ENCODE peak calls at places on chromosomes 16 and 17, in five cellular contexts. U, W, E, G and R are unnamed samples.

GRCh38 chr17:49846938-49847712 is 744 bp downstream of the TAC4 start:
- DNase-seq in U (no peak), G (no peak), E (no peak), W (no peak), R (no peak)

GRCh38 chr17:42181851-42182207 is 887 bp upstream of the KCNH4 start:
- DNase-seq in G (no peak), U (no peak), W (no peak), E (no peak), R (no peak)

GRCh38 chr17:3935140-3935542 is 18.9 kb upstream of the P2RX1 start:
- DNase-seq in G (peak; percentile 84), E (peak; percentile 72), U (peak; percentile 87), W (peak; percentile 87), R (peak; percentile 70)

GRCh38 chr16:56116577-56116964 is 74.7 kb upstream of the GNAO1 start:
- DNase-seq in U (no peak), E (no peak), W (no peak), G (no peak), R (no peak)

GRCh38 chr17:30519707-30520106 is 42.5 kb downstream of the GOSR1 start:
- DNase-seq in U (no peak), G (no peak), W (no peak), E (peak; percentile 94), R (no peak)

GRCh38 chr16:12449374-12449773 is 354.3 kb downstream of the CPPED1 start:
- DNase-seq in G (no peak), U (no peak), W (no peak), E (no peak), R (no peak)

GRCh38 chr16:57106767-57107166 is 14.4 kb downstream of the CPNE2 start:
- DNase-seq in W (no peak), G (no peak), U (peak; percentile 79), E (no peak), R (no peak)

GRCh38 chr16:58198022-58198683 is at the start of gene CSNK2A2:
- DNase-seq in E (peak; percentile 65), U (peak; percentile 89), G (peak; percentile 78), W (peak; percentile 75), R (peak; percentile 89)

GRCh38 chr16:69399361-69399760 is 13.6 kb upstream of the TERF2 start:
- DNase-seq in U (no peak), W (no peak), G (no peak), E (peak; percentile 31), R (no peak)

GRCh38 chr17:34683390-34683789 is 104.0 kb downstream of the TMEM132E start:
- DNase-seq in E (no peak), W (no peak), U (no peak), G (no peak), R (no peak)

GRCh38 chr17:80441133-80441578 is 26.2 kb downstream of the ENDOV start:
- DNase-seq in W (no peak), E (peak; percentile 28), U (peak; percentile 83), G (peak; percentile 68), R (peak; percentile 86)

GRCh38 chr16:62190426-62190825 is 154.2 kb upstream of the CDH8 start:
- DNase-seq in W (no peak), G (no peak), E (peak; percentile 8), U (no peak), R (peak; percentile 63)

GRCh38 chr17:6104956-6105355 is 34.8 kb downstream of the WSCD1 start:
- DNase-seq in G (no peak), W (no peak), U (no peak), E (no peak), R (no peak)

GRCh38 chr17:43897827-43898226 is 9.5 kb downstream of the MPP2 start:
- DNase-seq in W (no peak), U (no peak), E (no peak), G (no peak), R (no peak)

GRCh38 chr17:28929769-28930168 is 21.5 kb downstream of the PHF12 start:
- DNase-seq in W (no peak), U (no peak), E (no peak), G (no peak), R (no peak)

GRCh38 chr17:64264891-64265290 is 1.8 kb upstream of the TEX2 start:
- DNase-seq in W (no peak), G (no peak), U (no peak), E (no peak), R (no peak)

GRCh38 chr17:42107597-42108576 is 4.6 kb downstream of the DHX58 start:
- DNase-seq in G (peak; percentile 88), U (peak; percentile 87), W (peak; percentile 86), E (peak; percentile 54), R (peak; percentile 96)

GRCh38 chr16:69706256-69706974 is 19.9 kb downstream of the NQO1 start:
- DNase-seq in W (no peak), E (no peak), G (no peak), U (no peak), R (no peak)

GRCh38 chr17:78736526-78737079 is 45.5 kb downstream of the CYTH1 start:
- DNase-seq in U (peak; percentile 87), W (peak; percentile 94), G (peak; percentile 89), E (no peak), R (peak; percentile 73)

GRCh38 chr16:79715088-79715487 is 114.6 kb upstream of the MAF start:
- DNase-seq in W (no peak), G (no peak), U (no peak), E (no peak), R (no peak)

GRCh38 chr16:89380681-89381080 is 109.7 kb downstream of the ANKRD11 start:
- DNase-seq in U (peak; percentile 37), E (no peak), W (no peak), G (no peak), R (no peak)

GRCh38 chr16:87930456-87930855 is 5.9 kb downstream of the CA5A start:
- DNase-seq in E (no peak), U (no peak), G (no peak), W (no peak), R (peak; percentile 63)

DNA sequence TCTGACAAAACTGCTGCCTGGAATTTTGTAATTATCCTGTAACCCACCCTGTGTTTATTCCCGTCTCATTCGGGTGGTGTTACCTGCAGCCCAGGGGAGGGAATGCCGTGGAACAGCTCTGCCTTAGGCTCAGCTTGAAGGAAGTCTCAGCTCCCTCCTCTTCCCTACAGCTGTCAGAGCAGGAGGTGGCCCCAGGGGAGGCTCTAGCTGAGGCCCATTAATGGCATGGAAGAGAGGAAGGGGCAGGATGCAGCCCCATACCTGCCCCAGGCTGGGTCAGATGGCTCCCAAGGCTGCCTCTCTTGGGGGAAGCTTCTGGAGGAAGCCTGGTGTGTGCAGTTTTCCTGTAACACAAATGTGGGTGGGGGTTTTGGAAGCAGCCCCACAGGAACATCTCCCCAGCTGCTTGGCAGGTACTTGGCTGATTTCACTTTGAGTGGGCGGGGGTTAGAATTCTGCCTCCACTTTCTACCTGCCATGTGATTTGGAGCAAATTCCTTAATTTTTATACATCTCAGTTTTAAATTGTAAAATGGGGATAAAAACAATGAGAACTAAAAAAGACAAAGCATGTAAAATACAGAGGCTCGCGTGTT is 103.9 kb downstream of the MGAT5B start:
- DNase-seq in G (no peak), W (no peak), U (no peak), E (no peak), R (no peak)
- H3K4me1 ChIP-seq in G (peaks cover 8% of the 10 kb centered on the region), W (peaks cover 10% of the 10 kb centered on the region), U (no peaks in the 10 kb centered on the region), E (no peaks in the 10 kb centered on the region), R (peaks cover 29% of the 10 kb centered on the region)

GRCh38 chr16:67525176-67525860 is 3.3 kb upstream of the RIPOR1 start:
- DNase-seq in E (peak; percentile 35), U (peak; percentile 26), G (no peak), W (no peak), R (peak; percentile 57)
- H3K4me1 ChIP-seq in E (peaks cover 6% of the 10 kb centered on the region), U (no peaks in the 10 kb centered on the region), G (peaks cover 50% of the 10 kb centered on the region), W (peaks cover 23% of the 10 kb centered on the region), R (peaks cover 26% of the 10 kb centered on the region)

DNA sequence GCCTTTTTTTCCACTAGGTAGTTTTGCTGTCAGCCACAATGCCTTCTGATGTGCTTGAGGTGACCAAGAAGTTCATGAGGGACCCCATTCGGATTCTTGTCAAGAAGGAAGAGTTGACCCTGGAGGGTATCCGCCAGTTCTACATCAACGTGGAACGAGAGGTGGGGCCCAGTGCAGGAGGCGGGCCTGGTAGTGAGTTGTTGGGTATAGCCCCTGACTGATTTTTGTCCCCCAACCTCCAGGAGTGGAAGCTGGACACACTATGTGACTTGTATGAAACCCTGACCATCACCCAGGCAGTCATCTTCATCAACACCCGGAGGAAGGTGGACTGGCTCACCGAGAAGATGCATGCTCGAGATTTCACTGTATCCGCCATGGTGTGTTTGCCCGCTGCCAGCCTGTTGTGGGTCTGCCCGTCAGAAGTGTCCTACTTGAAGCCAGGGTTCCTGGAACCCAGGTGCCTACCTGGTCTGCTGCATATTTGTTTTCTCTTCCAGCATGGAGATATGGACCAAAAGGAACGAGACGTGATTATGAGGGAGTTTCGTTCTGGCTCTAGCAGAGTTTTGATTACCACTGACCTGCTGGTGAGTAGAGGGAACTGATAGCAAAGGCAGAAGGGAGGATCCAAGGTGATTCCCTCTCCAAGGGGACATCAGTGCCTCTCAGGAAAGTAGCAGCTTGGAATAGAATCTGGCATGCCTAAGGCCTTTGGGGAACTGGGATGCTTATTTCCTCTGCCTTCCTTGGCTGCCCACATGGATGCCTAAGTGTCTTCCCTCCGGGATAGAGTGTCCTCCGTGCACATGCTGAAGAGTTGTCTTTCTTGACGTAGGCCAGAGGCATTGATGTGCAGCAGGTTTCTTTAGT is 1.9 kb upstream of the CD68 start:
- DNase-seq in G (no peak), U (no peak), W (no peak), E (no peak), R (no peak)
- H3K4me1 ChIP-seq in G (peaks cover 72% of the 10 kb centered on the region), U (peaks cover 15% of the 10 kb centered on the region), W (peaks cover 81% of the 10 kb centered on the region), E (peaks cover 42% of the 10 kb centered on the region), R (peaks cover 63% of the 10 kb centered on the region)

DNA sequence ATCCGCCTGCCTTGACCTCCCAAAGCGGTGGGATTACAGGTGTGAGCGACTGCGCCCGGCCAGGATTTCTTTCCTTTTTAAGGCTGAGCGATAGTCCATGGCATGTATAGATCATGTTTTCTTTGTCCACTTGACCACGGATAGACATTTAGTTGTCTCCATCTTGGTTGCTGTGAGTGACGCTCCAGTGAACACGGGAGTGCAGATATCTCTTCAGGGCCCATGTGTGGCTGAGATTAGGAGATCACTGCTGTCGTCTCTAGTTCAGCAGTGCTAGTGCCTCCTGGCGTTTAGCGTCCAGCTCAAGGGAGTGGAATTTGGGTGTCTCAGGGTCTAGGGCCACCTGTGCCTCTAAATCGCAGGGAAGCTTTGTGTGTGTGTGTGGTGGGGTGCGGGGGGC is 41.5 kb downstream of the ABCC1 start:
- DNase-seq in E (no peak), U (no peak), W (no peak), G (no peak), R (no peak)
- H3K4me1 ChIP-seq in E (peaks cover 42% of the 10 kb centered on the region), U (peaks cover 23% of the 10 kb centered on the region), W (peaks cover 34% of the 10 kb centered on the region), G (peaks cover 87% of the 10 kb centered on the region), R (peaks cover 3% of the 10 kb centered on the region)